ENCODE peak calls at places on chromosomes 16 and 17, in seven cellular contexts. C is H9, I is testis, A is transverse colon, Z is left ventricle myocardium inferior, V is mammary epithelial cell, D is mesendoderm. P is an unnamed sample. For H3K4me1, the result is how much of the 10 kb centered on the place peaks cover.

GRCh38 chr17:57873261-57874057 is 23.6 kb upstream of the MRPS23 start:
- DNase-seq in C (peak), A (no peak), V (no peak), I (no peak), D (peak), Z (no peak), P (no peak)

GRCh38 chr17:58324409-58325288 is 3.9 kb downstream of the TSPOAP1 start:
- DNase-seq in C (no peak), I (no peak), V (no peak), D (peak), Z (no peak), A (peak), P (peak)

GRCh38 chr17:57619061-57619937 is 125.8 kb downstream of the CCDC182 start:
- DNase-seq in C (no peak), A (no peak), D (no peak), V (no peak), Z (no peak), I (no peak), P (peak)

GRCh38 chr17:21522755-21523154 is 146.6 kb downstream of the KCNJ12 start:
- DNase-seq in C (no peak), I (no peak), Z (no peak), D (no peak), V (no peak), A (no peak), P (no peak)

GRCh38 chr17:72361892-72362291 is 241.1 kb downstream of the SOX9 start:
- DNase-seq in A (no peak), I (no peak), D (no peak), V (peak), Z (no peak), C (no peak), P (no peak)

GRCh38 chr17:62094175-62094574 is 29.1 kb upstream of the MED13 start:
- DNase-seq in V (peak), I (no peak), A (no peak), C (no peak), Z (no peak), D (no peak), P (peak)

GRCh38 chr16:87878704-87879103 is 9.4 kb upstream of the SLC7A5 start:
- DNase-seq in V (no peak), I (no peak), A (no peak), C (no peak), D (no peak), Z (no peak), P (no peak)

GRCh38 chr17:73474370-73474988 is 162.7 kb upstream of the CDC42EP4 start:
- DNase-seq in C (no peak), I (peak), A (peak), Z (peak), V (peak), D (peak), P (peak)

GRCh38 chr16:53821957-53822625 is 118.1 kb downstream of the FTO start:
- DNase-seq in A (no peak), I (no peak), C (no peak), V (peak), Z (no peak), D (peak), P (no peak)

GRCh38 chr16:53826658-53827057 is 122.7 kb downstream of the FTO start:
- DNase-seq in V (no peak), A (no peak), I (no peak), C (no peak), Z (no peak), D (no peak), P (peak)

GRCh38 chr16:53827741-53828140 is 123.8 kb downstream of the FTO start:
- DNase-seq in A (no peak), C (no peak), V (peak), D (no peak), I (no peak), Z (no peak), P (peak)

GRCh38 chr16:53821487-53821886 is 117.5 kb downstream of the FTO start:
- DNase-seq in I (no peak), D (peak), Z (no peak), C (no peak), V (peak), A (no peak), P (no peak)

DNA sequence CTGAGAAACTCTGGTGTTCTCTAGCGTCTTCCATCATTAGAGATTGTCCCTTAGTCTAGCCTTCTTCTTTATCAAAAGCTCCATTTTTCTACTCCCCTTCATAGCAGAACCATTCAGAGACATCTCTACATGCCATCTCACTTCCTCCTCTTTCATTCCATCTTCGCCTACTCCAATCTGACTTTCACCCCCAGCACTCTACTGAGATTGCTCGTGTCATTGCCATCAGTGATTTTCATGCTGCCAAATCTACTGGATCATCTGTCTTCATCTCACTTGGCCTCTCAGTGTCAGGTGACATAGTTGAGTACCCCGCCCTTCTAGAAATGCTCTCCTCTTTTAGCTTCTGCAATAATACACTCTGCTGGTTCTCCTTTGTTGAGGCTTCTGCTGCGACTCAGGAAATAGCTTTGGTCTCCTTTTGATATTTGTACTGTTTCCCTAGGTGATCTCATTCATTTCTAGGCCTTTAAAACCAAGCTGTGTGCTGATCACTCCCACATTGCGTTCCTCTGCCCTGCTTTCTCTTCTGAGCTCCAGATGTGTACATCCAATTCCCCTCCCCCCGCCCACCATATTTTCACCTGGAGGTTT is 119.1 kb downstream of the FTO start:
- DNase-seq in I (no peak), A (no peak), V (peak), D (no peak), C (no peak), Z (no peak), P (no peak)
- H3K4me1 ChIP-seq in I (under half), A (under half), V (under half), D (under half), C (under half), Z (under half), P (under half)

GRCh38 chr17:78343099-78343432 is 16.8 kb downstream of the SOCS3 start:
- DNase-seq in C (peak), A (peak), Z (peak), D (peak), V (peak), I (peak), P (no peak)

GRCh38 chr17:78340183-78340955 is 19.5 kb downstream of the SOCS3 start:
- DNase-seq in A (no peak), V (peak), D (no peak), Z (no peak), I (no peak), C (no peak), P (no peak)

GRCh38 chr17:78343433-78344201 is 16.3 kb downstream of the SOCS3 start:
- DNase-seq in Z (no peak), D (no peak), I (no peak), A (peak), C (peak), V (no peak), P (no peak)

GRCh38 chr17:78342438-78343098 is 17.3 kb downstream of the SOCS3 start:
- DNase-seq in Z (peak), A (no peak), I (peak), D (peak), C (peak), V (peak), P (peak)

DNA sequence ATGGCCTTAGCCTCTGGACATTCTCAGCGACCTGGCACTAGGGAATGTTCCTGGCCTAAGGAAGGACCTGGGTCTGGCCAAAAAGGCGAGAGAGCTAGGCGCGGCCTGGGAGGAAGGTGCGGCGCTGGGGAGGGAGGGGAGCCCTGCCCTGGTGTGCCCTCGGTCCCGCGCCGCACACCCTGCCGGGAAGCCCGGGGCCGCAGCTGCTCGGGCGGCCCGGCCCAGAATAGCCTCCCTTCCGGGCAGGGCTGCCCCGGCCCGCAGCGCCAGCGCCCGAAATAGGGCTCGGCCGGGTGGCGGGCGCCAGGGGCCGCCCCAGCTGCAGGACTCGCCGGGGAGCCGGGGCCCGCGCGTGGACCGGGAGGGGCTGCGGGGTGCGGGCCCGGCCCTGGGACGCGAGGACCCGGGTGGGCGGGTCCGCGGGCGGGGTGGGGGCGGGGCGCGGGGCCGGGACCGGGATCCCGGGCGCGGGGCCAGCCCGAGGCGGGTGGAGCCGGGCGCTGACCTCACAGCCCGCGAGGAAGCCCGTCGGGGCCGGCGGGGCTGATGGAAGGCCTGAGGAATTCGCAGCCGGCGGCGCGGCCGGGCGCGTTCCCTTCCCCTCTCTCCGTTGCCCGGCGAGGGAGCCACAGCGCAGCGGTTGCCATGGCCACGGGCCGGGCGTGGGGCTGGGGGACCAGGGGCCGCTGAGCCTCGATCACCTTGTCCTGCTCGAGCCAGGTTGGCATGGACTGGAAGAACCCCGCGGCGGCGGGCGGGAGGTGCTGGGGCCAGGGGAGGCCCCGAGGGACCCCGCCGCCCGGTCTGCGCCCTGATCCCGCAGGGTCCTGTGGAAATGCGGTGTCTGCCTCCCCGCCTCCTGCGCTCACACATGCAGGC is 18.1 kb downstream of the SOCS3 start:
- DNase-seq in D (peak), Z (peak), V (peak), A (peak), I (peak), C (peak), P (peak)
- H3K4me1 ChIP-seq in D (under half), Z (half or more), V (under half), A (under half), I (under half), C (under half), P (under half)

GRCh38 chr16:9820481-9821246 is 361.6 kb downstream of the GRIN2A start:
- DNase-seq in I (no peak), A (no peak), Z (no peak), C (peak), D (peak), V (no peak), P (peak)
- H3K4me1 ChIP-seq in I (under half), A (under half), Z (under half), C (under half), D (under half), V (under half), P (under half)

DNA sequence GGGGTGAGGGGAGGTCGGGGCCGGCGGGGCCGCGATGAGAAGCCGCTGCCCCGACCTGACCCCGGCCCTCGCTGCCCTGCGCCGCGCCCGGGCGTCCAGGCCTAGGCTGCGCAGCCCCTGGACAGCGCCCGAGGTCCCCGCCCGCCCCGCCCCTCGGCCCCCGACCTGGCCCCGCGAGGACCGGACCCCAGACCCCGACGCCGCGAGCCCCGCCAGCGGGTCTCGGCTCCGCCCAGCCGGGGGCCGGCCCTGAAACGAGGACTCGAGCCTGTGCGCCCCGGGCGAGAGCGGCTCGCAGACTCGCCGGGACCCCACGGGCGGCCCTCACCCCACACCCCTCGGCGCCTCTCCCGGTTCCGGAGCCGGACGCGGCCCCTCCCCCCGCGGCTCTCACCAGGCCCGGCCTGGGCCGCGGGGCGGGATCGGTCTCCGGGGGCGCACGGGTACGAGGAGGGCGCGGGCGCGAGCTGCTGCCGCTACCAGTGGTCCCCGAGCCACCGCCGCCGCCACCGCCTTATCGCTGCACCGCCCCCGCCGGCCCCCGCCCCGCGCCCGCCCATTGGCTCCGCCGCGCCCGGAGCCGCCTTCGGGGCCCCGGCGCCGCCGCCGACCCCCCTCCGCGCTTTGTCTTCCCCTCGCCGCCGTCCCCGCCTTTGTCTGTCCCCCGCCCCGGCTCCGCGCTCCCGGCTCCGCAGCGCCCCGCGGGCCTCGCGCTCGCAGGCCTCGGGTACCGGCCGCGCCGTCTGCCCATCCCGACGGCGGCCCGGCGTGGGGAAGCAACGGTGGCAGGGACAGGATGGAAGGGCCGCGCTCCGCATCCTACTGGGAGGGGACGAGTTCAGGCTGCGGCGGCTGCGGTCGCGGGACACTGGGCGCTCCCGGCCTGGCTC is at the start of gene LIMD2:
- DNase-seq in I (peak), A (peak), Z (peak), V (no peak), D (peak), C (peak), P (peak)
- H3K4me1 ChIP-seq in I (under half), A (under half), Z (under half), V (under half), D (under half), C (under half), P (under half)

DNA sequence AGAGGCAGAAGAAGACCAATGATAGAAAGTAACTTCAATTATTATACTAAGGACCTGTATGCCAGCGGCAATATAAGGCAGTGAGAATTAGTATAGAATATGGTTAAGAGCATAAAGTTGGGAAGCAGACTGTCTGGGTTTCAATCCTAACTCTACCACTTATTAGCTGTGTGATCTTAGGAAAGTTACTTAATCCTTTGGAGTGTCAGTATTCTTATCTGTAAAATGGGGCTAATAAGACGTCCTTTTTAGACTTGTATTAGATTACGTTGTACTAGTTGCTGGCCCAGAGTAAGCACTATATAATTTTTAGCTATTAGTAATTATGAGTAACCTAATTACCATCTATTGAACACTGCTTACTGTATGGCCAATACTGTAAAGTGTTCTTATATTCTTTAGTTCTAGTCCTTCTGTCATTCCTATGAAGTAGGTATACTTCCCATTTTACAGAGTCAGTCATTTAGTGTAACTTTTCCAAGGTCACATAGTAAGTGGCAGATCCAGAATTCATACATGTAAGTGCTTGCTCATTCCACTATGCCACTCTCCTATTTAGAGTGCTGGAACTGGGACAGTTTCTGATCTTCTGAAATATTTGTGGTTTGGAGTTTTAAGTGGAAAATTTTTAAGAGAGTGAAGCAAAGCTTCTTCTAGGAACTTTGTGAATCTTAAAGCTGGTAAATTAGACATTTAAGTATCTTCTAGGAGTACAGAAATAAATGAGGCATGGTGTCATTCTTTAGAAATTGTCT is 22.5 kb downstream of the HEATR9 start:
- DNase-seq in I (no peak), A (no peak), V (no peak), C (no peak), Z (no peak), D (no peak), P (no peak)
- H3K4me1 ChIP-seq in I (under half), A (under half), V (under half), C (under half), Z (under half), D (under half), P (under half)

DNA sequence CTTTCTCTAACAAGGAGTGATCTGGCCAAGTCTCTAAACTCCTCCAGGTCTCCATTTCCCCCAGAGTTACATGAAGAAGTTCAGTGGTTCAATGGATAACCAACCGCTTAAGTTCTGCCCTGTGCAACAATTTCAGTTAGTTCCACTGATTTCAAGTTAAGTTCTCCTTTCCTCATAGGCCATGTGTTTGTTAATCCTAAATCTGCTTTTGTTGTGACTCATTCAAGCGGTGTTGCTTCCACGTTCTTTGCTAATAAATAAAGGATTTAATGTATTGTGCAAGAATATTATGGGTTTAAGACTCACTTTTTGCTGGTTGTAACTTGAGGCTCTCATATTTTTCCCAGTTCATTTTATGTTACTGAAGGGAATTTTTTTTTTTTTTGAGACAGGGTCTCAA is 36.3 kb downstream of the GNA13 start:
- DNase-seq in C (no peak), Z (no peak), V (peak), D (no peak), I (no peak), A (no peak), P (no peak)
- H3K4me1 ChIP-seq in C (under half), Z (half or more), V (under half), D (under half), I (under half), A (under half), P (under half)

DNA sequence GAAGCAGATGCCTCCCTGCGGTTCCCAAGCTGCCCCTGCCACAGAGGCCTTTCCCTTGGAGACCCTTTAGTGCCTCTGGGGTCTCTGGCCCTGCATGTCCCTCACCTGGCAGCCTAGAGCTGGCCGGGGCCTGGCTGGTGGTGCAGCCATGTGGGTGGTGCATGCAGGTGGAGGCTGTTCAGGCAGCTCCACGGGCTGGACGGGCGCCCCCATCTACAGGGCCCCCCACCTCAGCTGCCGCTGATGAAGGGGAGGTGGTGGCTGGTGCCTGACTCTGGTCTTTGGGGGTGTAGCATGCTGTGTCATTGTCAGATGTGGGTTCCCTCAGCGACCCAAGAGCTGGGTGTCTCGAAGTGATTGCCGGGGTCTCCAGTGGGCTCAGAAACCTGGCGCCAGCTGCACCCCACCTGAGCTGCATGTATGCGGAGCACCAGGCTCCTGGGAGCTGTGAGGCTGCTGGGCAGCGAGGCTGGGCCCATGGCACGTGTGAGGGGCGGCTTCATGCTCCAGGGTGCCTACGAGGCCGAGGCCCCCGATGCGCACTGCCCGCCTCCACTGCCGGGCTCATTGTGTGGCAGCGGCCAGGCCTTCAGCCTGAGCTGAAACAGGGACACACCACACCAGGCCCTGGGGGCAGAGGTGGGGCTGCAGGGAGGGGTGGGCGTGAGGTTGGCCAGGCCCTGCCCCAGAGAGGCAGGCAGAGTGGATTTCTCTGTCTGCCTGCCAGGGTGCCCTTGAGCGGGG is 57.0 kb downstream of the BAIAP2 start:
- DNase-seq in C (no peak), A (no peak), I (no peak), D (no peak), V (no peak), Z (no peak), P (no peak)
- H3K4me1 ChIP-seq in C (under half), A (under half), I (under half), D (under half), V (half or more), Z (under half), P (under half)

GRCh38 chr17:64653985-64654355 is 8.1 kb downstream of the SMURF2 start:
- DNase-seq in C (no peak), D (no peak), I (no peak), A (no peak), Z (no peak), V (no peak), P (peak)
- H3K4me1 ChIP-seq in C (under half), D (under half), I (under half), A (under half), Z (under half), V (under half), P (under half)